ENCODE peak calls at places on chromosomes 12 and 14, in seven cellular contexts. One of them, this sample, is unnamed.

GRCh38 chr14:76812093-76812421 is 625 bp downstream of the ANGEL1 start:
- DNase-seq in IMR-90: no peak
- DNase-seq in spleen: no peak
- DNase-seq in bronchial epithelial cell: no peak
- DNase-seq in suprapubic skin: no peak
- DNase-seq in gastrocnemius medialis: no peak
- DNase-seq in neural progenitor cell: peak
- DNase-seq in this sample: no peak

GRCh38 chr12:18723752-18724151 is 14.1 kb downstream of the PLCZ1 start:
- DNase-seq in IMR-90: peak
- DNase-seq in spleen: no peak
- DNase-seq in bronchial epithelial cell: peak
- DNase-seq in suprapubic skin: no peak
- DNase-seq in gastrocnemius medialis: no peak
- DNase-seq in neural progenitor cell: no peak
- DNase-seq in this sample: no peak

GRCh38 chr12:103016381-103016780 is 58.9 kb downstream of the ASCL1 start:
- DNase-seq in IMR-90: no peak
- DNase-seq in spleen: no peak
- DNase-seq in bronchial epithelial cell: no peak
- DNase-seq in suprapubic skin: no peak
- DNase-seq in gastrocnemius medialis: no peak
- DNase-seq in neural progenitor cell: no peak
- DNase-seq in this sample: no peak

GRCh38 chr12:2353281-2353680 is 300.5 kb downstream of the CACNA1C start:
- DNase-seq in IMR-90: no peak
- DNase-seq in spleen: peak
- DNase-seq in bronchial epithelial cell: no peak
- DNase-seq in suprapubic skin: no peak
- DNase-seq in gastrocnemius medialis: no peak
- DNase-seq in neural progenitor cell: no peak
- DNase-seq in this sample: peak

GRCh38 chr12:104775731-104776231 is 182.3 kb downstream of the SLC41A2 start:
- DNase-seq in IMR-90: no peak
- DNase-seq in spleen: no peak
- DNase-seq in bronchial epithelial cell: no peak
- DNase-seq in suprapubic skin: no peak
- DNase-seq in gastrocnemius medialis: no peak
- DNase-seq in neural progenitor cell: no peak
- DNase-seq in this sample: no peak

GRCh38 chr14:73457050-73457934 is 1.1 kb downstream of the NUMB start:
- DNase-seq in IMR-90: peak
- DNase-seq in spleen: peak
- DNase-seq in bronchial epithelial cell: peak
- DNase-seq in suprapubic skin: peak
- DNase-seq in gastrocnemius medialis: no peak
- DNase-seq in neural progenitor cell: peak
- DNase-seq in this sample: peak

GRCh38 chr14:24238123-24238522 is 4.3 kb downstream of the TINF2 start:
- DNase-seq in IMR-90: no peak
- DNase-seq in spleen: peak
- DNase-seq in bronchial epithelial cell: peak
- DNase-seq in suprapubic skin: no peak
- DNase-seq in gastrocnemius medialis: no peak
- DNase-seq in neural progenitor cell: no peak
- DNase-seq in this sample: no peak

GRCh38 chr12:10829994-10830393 is 3.8 kb upstream of the TAS2R10 start:
- DNase-seq in IMR-90: no peak
- DNase-seq in spleen: no peak
- DNase-seq in bronchial epithelial cell: no peak
- DNase-seq in suprapubic skin: no peak
- DNase-seq in gastrocnemius medialis: no peak
- DNase-seq in neural progenitor cell: no peak
- DNase-seq in this sample: no peak

GRCh38 chr14:23895480-23895879 is 58.1 kb upstream of the DHRS4 start:
- DNase-seq in IMR-90: no peak
- DNase-seq in spleen: no peak
- DNase-seq in bronchial epithelial cell: no peak
- DNase-seq in suprapubic skin: no peak
- DNase-seq in gastrocnemius medialis: no peak
- DNase-seq in neural progenitor cell: no peak
- DNase-seq in this sample: no peak

GRCh38 chr14:99271951-99272668 is at the start of gene BCL11B:
- DNase-seq in IMR-90: peak
- DNase-seq in spleen: peak
- DNase-seq in bronchial epithelial cell: peak
- DNase-seq in suprapubic skin: peak
- DNase-seq in gastrocnemius medialis: no peak
- DNase-seq in neural progenitor cell: peak
- DNase-seq in this sample: peak

GRCh38 chr12:8078400-8078799 is 3.7 kb upstream of the NECAP1 start:
- DNase-seq in IMR-90: peak
- DNase-seq in spleen: no peak
- DNase-seq in bronchial epithelial cell: peak
- DNase-seq in suprapubic skin: no peak
- DNase-seq in gastrocnemius medialis: no peak
- DNase-seq in neural progenitor cell: peak
- DNase-seq in this sample: no peak

GRCh38 chr12:9134981-9135628 is 19.4 kb upstream of the A2M start:
- DNase-seq in IMR-90: peak
- DNase-seq in spleen: no peak
- DNase-seq in bronchial epithelial cell: peak
- DNase-seq in suprapubic skin: no peak
- DNase-seq in gastrocnemius medialis: no peak
- DNase-seq in neural progenitor cell: no peak
- DNase-seq in this sample: no peak

GRCh38 chr12:106767206-106767605 is 7.3 kb upstream of the RIC8B start:
- DNase-seq in IMR-90: no peak
- DNase-seq in spleen: no peak
- DNase-seq in bronchial epithelial cell: no peak
- DNase-seq in suprapubic skin: no peak
- DNase-seq in gastrocnemius medialis: no peak
- DNase-seq in neural progenitor cell: no peak
- DNase-seq in this sample: no peak

GRCh38 chr12:105485321-105485910 is 154.9 kb downstream of the C12orf75 start:
- DNase-seq in IMR-90: peak
- DNase-seq in spleen: no peak
- DNase-seq in bronchial epithelial cell: peak
- DNase-seq in suprapubic skin: no peak
- DNase-seq in gastrocnemius medialis: peak
- DNase-seq in neural progenitor cell: no peak
- DNase-seq in this sample: peak

GRCh38 chr14:101499080-101499479 is 62.2 kb upstream of the DIO3 start:
- DNase-seq in IMR-90: no peak
- DNase-seq in spleen: peak
- DNase-seq in bronchial epithelial cell: no peak
- DNase-seq in suprapubic skin: no peak
- DNase-seq in gastrocnemius medialis: no peak
- DNase-seq in neural progenitor cell: no peak
- DNase-seq in this sample: no peak

GRCh38 chr14:75461303-75461702 is 33.5 kb downstream of the JDP2 start:
- DNase-seq in IMR-90: no peak
- DNase-seq in spleen: no peak
- DNase-seq in bronchial epithelial cell: no peak
- DNase-seq in suprapubic skin: peak
- DNase-seq in gastrocnemius medialis: no peak
- DNase-seq in neural progenitor cell: no peak
- DNase-seq in this sample: no peak

GRCh38 chr12:104505095-104505819 is 48.5 kb downstream of the CHST11 start:
- DNase-seq in IMR-90: no peak
- DNase-seq in spleen: no peak
- DNase-seq in bronchial epithelial cell: no peak
- DNase-seq in suprapubic skin: no peak
- DNase-seq in gastrocnemius medialis: no peak
- DNase-seq in neural progenitor cell: no peak
- DNase-seq in this sample: no peak

GRCh38 chr14:76564471-76565119 is 188.7 kb downstream of the ESRRB start:
- DNase-seq in IMR-90: no peak
- DNase-seq in spleen: no peak
- DNase-seq in bronchial epithelial cell: no peak
- DNase-seq in suprapubic skin: no peak
- DNase-seq in gastrocnemius medialis: no peak
- DNase-seq in neural progenitor cell: peak
- DNase-seq in this sample: no peak

DNA sequence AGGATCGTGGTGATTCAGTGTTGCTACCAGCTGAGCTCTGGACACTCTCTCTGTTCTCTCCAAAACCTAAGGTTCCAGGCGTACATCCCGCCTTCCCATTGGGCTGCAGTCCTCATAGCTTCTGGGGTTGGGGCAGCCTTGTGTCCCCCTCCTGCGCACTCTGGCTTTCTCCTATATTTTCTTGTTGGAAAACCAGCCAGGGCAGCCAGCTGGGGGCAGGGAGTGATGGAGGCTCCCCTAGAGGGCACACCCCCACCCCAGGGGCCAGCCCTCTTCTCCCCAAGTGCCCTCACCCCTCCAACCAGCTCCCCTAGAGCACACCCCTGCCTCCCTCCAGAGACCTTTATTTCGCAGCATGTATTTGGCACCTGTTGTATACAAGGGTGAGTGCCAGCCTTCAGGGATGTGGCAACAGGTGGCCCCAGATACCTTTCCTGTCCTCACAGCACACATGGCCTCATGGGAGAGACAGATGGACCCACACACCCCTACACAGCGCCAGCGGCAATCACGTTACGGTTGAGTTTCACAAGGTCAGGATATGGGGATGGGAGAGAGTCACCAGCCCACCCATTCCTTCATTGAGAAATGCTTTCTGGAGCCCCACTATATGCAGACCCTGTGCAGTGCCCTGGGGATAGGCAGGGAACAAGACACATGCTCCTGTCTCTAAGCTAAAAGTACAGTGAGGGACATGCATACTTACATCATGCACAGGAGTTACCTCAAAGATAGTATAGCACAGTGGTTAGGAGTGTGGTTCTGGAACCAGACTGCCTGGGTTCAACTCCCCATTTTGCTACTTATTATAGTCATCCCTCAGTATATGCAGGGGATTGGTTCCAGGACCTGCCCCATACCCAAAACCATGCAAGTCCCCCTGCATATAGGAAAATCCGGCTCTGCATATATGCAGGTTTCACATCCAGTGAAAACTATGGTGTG is 141.1 kb downstream of the PHETA1 start:
- DNase-seq in IMR-90: no peak
- DNase-seq in spleen: no peak
- DNase-seq in bronchial epithelial cell: no peak
- DNase-seq in suprapubic skin: no peak
- DNase-seq in gastrocnemius medialis: no peak
- DNase-seq in neural progenitor cell: no peak
- DNase-seq in this sample: no peak
- TF ChIP-seq CTCF in IMR-90: no peak
- TF ChIP-seq CTCF in spleen: no peak
- TF ChIP-seq CTCF in bronchial epithelial cell: no peak
- TF ChIP-seq CTCF in suprapubic skin: no peak
- TF ChIP-seq CTCF in gastrocnemius medialis: no peak
- TF ChIP-seq CTCF in neural progenitor cell: no peak
- TF ChIP-seq CTCF in this sample: no peak

GRCh38 chr12:13044002-13044858 is at the start of gene FAM234B:
- DNase-seq in IMR-90: peak
- DNase-seq in spleen: peak
- DNase-seq in bronchial epithelial cell: peak
- DNase-seq in suprapubic skin: peak
- DNase-seq in gastrocnemius medialis: peak
- DNase-seq in neural progenitor cell: peak
- DNase-seq in this sample: peak
- TF ChIP-seq CTCF in IMR-90: no peak
- TF ChIP-seq CTCF in spleen: no peak
- TF ChIP-seq CTCF in bronchial epithelial cell: peak
- TF ChIP-seq CTCF in suprapubic skin: no peak
- TF ChIP-seq CTCF in gastrocnemius medialis: no peak
- TF ChIP-seq CTCF in neural progenitor cell: peak
- TF ChIP-seq CTCF in this sample: no peak

GRCh38 chr12:74776378-74776777 is 238.7 kb downstream of the ATXN7L3B start:
- DNase-seq in IMR-90: no peak
- DNase-seq in spleen: no peak
- DNase-seq in bronchial epithelial cell: no peak
- DNase-seq in suprapubic skin: no peak
- DNase-seq in gastrocnemius medialis: no peak
- DNase-seq in neural progenitor cell: no peak
- DNase-seq in this sample: no peak

GRCh38 chr12:74780458-74781241 is 243.0 kb downstream of the ATXN7L3B start:
- DNase-seq in IMR-90: peak
- DNase-seq in spleen: no peak
- DNase-seq in bronchial epithelial cell: peak
- DNase-seq in suprapubic skin: no peak
- DNase-seq in gastrocnemius medialis: no peak
- DNase-seq in neural progenitor cell: no peak
- DNase-seq in this sample: no peak

DNA sequence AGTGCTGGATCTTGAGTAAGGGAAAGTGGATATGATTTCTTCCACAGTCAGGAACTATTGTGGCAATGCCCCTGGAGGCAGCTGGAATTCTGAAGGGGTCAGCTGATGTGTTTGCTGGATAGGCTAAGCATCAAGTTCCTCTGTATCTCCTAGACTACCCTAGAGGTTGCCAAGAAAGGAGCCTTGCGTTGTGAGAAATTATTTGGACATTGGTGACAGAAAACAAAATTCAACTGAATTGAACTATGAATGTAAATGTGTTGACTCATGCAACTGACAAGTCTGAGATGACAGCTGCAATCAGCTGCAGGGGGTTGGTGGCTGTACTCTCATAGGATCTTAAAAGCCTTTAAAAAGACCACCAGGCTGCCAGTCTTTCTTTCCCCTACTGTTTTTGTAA is 244.5 kb downstream of the ATXN7L3B start:
- DNase-seq in IMR-90: no peak
- DNase-seq in spleen: no peak
- DNase-seq in bronchial epithelial cell: no peak
- DNase-seq in suprapubic skin: no peak
- DNase-seq in gastrocnemius medialis: no peak
- DNase-seq in neural progenitor cell: no peak
- DNase-seq in this sample: no peak
- TF ChIP-seq CTCF in IMR-90: no peak
- TF ChIP-seq CTCF in spleen: no peak
- TF ChIP-seq CTCF in bronchial epithelial cell: no peak
- TF ChIP-seq CTCF in suprapubic skin: no peak
- TF ChIP-seq CTCF in gastrocnemius medialis: no peak
- TF ChIP-seq CTCF in neural progenitor cell: no peak
- TF ChIP-seq CTCF in this sample: no peak

GRCh38 chr14:36663404-36664321 is 2.0 kb downstream of the PAX9 start:
- DNase-seq in IMR-90: no peak
- DNase-seq in spleen: no peak
- DNase-seq in bronchial epithelial cell: peak
- DNase-seq in suprapubic skin: no peak
- DNase-seq in gastrocnemius medialis: no peak
- DNase-seq in neural progenitor cell: peak
- DNase-seq in this sample: no peak

GRCh38 chr14:36664322-36665193 is 2.9 kb downstream of the PAX9 start:
- DNase-seq in IMR-90: no peak
- DNase-seq in spleen: no peak
- DNase-seq in bronchial epithelial cell: no peak
- DNase-seq in suprapubic skin: no peak
- DNase-seq in gastrocnemius medialis: no peak
- DNase-seq in neural progenitor cell: no peak
- DNase-seq in this sample: no peak

GRCh38 chr14:36665887-36666415 is 4.3 kb downstream of the PAX9 start:
- DNase-seq in IMR-90: no peak
- DNase-seq in spleen: no peak
- DNase-seq in bronchial epithelial cell: no peak
- DNase-seq in suprapubic skin: no peak
- DNase-seq in gastrocnemius medialis: no peak
- DNase-seq in neural progenitor cell: no peak
- DNase-seq in this sample: no peak

GRCh38 chr14:36667679-36668078 is 6.0 kb downstream of the PAX9 start:
- DNase-seq in IMR-90: no peak
- DNase-seq in spleen: no peak
- DNase-seq in bronchial epithelial cell: no peak
- DNase-seq in suprapubic skin: no peak
- DNase-seq in gastrocnemius medialis: no peak
- DNase-seq in neural progenitor cell: no peak
- DNase-seq in this sample: no peak

GRCh38 chr14:36666416-36667206 is 5.0 kb downstream of the PAX9 start:
- DNase-seq in IMR-90: no peak
- DNase-seq in spleen: no peak
- DNase-seq in bronchial epithelial cell: no peak
- DNase-seq in suprapubic skin: no peak
- DNase-seq in gastrocnemius medialis: no peak
- DNase-seq in neural progenitor cell: peak
- DNase-seq in this sample: no peak
- TF ChIP-seq CTCF in IMR-90: no peak
- TF ChIP-seq CTCF in spleen: no peak
- TF ChIP-seq CTCF in bronchial epithelial cell: no peak
- TF ChIP-seq CTCF in suprapubic skin: no peak
- TF ChIP-seq CTCF in gastrocnemius medialis: no peak
- TF ChIP-seq CTCF in neural progenitor cell: peak
- TF ChIP-seq CTCF in this sample: no peak